ENCODE peak calls at places on chromosomes 6 and 20, in ten cellular contexts. C, B, N, K, L, I, R, D, F and W are unnamed samples.

GRCh38 chr20:37518606-37519507 is 2.2 kb upstream of the NNAT start:
- DNase-seq in C (peak; percentile 63), B (no peak), N (no peak), K (peak; percentile 44), L (no peak), I (peak; percentile 73), R (peak; percentile 46), D (peak; percentile 57), F (no peak), W (peak; percentile 64)

GRCh38 chr20:44031822-44032582 is 117.3 kb downstream of the TOX2 start:
- DNase-seq in C (peak; percentile 33), B (no peak), N (no peak), K (no peak), L (no peak), I (no peak), R (no peak), D (no peak), F (no peak), W (no peak)

GRCh38 chr6:29970711-29971110 is 28.4 kb downstream of the HLA-A start:
- DNase-seq in C (no peak), B (no peak), N (no peak), K (no peak), L (no peak), I (no peak), R (no peak), D (no peak), F (no peak), W (no peak)

GRCh38 chr6:70124882-70125535 is 177.9 kb downstream of the COL9A1 start:
- DNase-seq in C (no peak), B (no peak), N (no peak), K (no peak), L (peak; percentile 14), I (no peak), R (no peak), D (no peak), F (no peak), W (peak; percentile 30)

GRCh38 chr6:39061182-39061581 is 12.6 kb downstream of the GLP1R start:
- DNase-seq in C (no peak), B (no peak), N (no peak), K (peak; percentile 4), L (no peak), I (no peak), R (no peak), D (no peak), F (no peak), W (no peak)

GRCh38 chr6:21847712-21848111 is 254.2 kb downstream of the SOX4 start:
- DNase-seq in C (no peak), B (no peak), N (no peak), K (no peak), L (no peak), I (no peak), R (no peak), D (no peak), F (no peak), W (no peak)

GRCh38 chr6:158638393-158638792 is 6.2 kb downstream of the DYNLT1 start:
- DNase-seq in C (no peak), B (no peak), N (no peak), K (no peak), L (no peak), I (peak; percentile 75), R (peak; percentile 21), D (no peak), F (no peak), W (no peak)

GRCh38 chr6:122048570-122048969 is 350.9 kb upstream of the HSF2 start:
- DNase-seq in C (no peak), B (no peak), N (peak; percentile 43), K (no peak), L (no peak), I (no peak), R (no peak), D (no peak), F (no peak), W (no peak)

GRCh38 chr6:28657756-28658465 is 132.2 kb downstream of the GPX5 start:
- DNase-seq in C (peak; percentile 66), B (peak; percentile 43), N (peak; percentile 59), K (peak; percentile 50), L (peak; percentile 56), I (no peak), R (peak; percentile 76), D (peak; percentile 57), F (peak; percentile 55), W (peak; percentile 70)

GRCh38 chr6:2353412-2354137 is 108.2 kb upstream of the GMDS start:
- DNase-seq in C (peak; percentile 71), B (peak; percentile 49), N (peak; percentile 86), K (peak; percentile 49), L (peak; percentile 68), I (peak; percentile 22), R (peak; percentile 63), D (peak; percentile 75), F (peak; percentile 32), W (peak; percentile 80)

GRCh38 chr6:104640141-104640700 is 219.5 kb downstream of the HACE1 start:
- DNase-seq in C (no peak), B (no peak), N (peak; percentile 44), K (no peak), L (no peak), I (no peak), R (no peak), D (no peak), F (no peak), W (no peak)

GRCh38 chr6:144468709-144469108 is 183.6 kb downstream of the UTRN start:
- DNase-seq in C (no peak), B (no peak), N (no peak), K (no peak), L (no peak), I (no peak), R (no peak), D (no peak), F (peak; percentile 22), W (no peak)

GRCh38 chr20:57664924-57665588 is 44.8 kb downstream of the PMEPA1 start:
- DNase-seq in C (peak; percentile 6), B (no peak), N (no peak), K (no peak), L (no peak), I (no peak), R (no peak), D (no peak), F (no peak), W (no peak)

GRCh38 chr20:21397341-21398108 is at the start of gene NKX2-4:
- DNase-seq in C (peak; percentile 70), B (no peak), N (no peak), K (peak; percentile 60), L (no peak), I (no peak), R (no peak), D (no peak), F (peak; percentile 4), W (no peak)

GRCh38 chr6:98904096-98904495 is 43.6 kb downstream of the FBXL4 start:
- DNase-seq in C (no peak), B (no peak), N (peak; percentile 44), K (no peak), L (no peak), I (no peak), R (no peak), D (no peak), F (no peak), W (no peak)

GRCh38 chr6:152952866-152953509 is 29.9 kb downstream of the FBXO5 start:
- DNase-seq in C (no peak), B (no peak), N (peak; percentile 57), K (peak; percentile 44), L (peak; percentile 19), I (no peak), R (no peak), D (peak; percentile 13), F (no peak), W (peak; percentile 55)